ENCODE peak calls at places on chromosomes 13 and 19, in five cellular contexts. N, E, W, T and K are unnamed samples.

GRCh38 chr19:16293133-16294085 is 31.2 kb upstream of the KLF2 start:
- DNase-seq in N (no peak), E (peak; percentile 96), W (peak; percentile 96), T (peak; percentile 63), K (peak; percentile 100)

GRCh38 chr13:48043789-48044503 is 6.4 kb downstream of the NUDT15 start:
- DNase-seq in N (peak; percentile 16), E (peak; percentile 65), W (no peak), T (no peak), K (peak; percentile 72)

GRCh38 chr19:44608391-44608821 is 5.0 kb upstream of the IGSF23 start:
- DNase-seq in N (no peak), E (peak; percentile 33), W (no peak), T (no peak), K (peak; percentile 18)

GRCh38 chr13:101520672-101521071 is 68.2 kb downstream of the ITGBL1 start:
- DNase-seq in N (peak; percentile 69), E (peak; percentile 91), W (no peak), T (no peak), K (peak; percentile 64)

GRCh38 chr13:104984296-104984818 is 1551.1 kb downstream of the EFNB2 start:
- DNase-seq in N (peak; percentile 4), E (no peak), W (no peak), T (no peak), K (peak; percentile 1)

GRCh38 chr19:53511933-53512374 is 26.0 kb upstream of the ZNF331 start:
- DNase-seq in N (peak; percentile 43), E (peak; percentile 54), W (peak; percentile 68), T (no peak), K (peak; percentile 57)

GRCh38 chr13:96652506-96652905 is 341.8 kb downstream of the OXGR1 start:
- DNase-seq in N (no peak), E (peak; percentile 67), W (no peak), T (no peak), K (no peak)

GRCh38 chr19:43768273-43769050 is 12.3 kb downstream of the KCNN4 start:
- DNase-seq in N (no peak), E (peak; percentile 34), W (no peak), T (no peak), K (peak; percentile 28)

DNA sequence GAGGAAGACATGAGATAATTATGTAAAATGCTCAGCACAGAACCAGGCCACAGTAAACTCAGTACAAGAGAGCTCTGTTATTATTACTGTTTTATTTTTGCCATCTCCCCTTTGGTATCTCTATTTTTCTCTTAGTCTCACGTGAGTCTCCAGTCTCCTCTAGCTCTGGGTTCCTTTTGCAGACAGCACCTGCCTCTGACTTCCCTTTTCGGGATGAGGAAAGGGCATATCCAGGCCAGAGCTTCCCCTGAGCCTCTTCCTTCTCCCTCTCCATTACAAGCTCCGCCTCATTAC is 6.1 kb upstream of the CNFN start:
- DNase-seq in N (no peak), E (no peak), W (no peak), T (no peak), K (no peak)
- H3K4me3 ChIP-seq in N (peak overlapping the region; percentile 46), E (peak overlapping the region; percentile 79), W (no peak overlapping the region), T (peak overlapping the region; percentile 71), K (no peak overlapping the region)

DNA sequence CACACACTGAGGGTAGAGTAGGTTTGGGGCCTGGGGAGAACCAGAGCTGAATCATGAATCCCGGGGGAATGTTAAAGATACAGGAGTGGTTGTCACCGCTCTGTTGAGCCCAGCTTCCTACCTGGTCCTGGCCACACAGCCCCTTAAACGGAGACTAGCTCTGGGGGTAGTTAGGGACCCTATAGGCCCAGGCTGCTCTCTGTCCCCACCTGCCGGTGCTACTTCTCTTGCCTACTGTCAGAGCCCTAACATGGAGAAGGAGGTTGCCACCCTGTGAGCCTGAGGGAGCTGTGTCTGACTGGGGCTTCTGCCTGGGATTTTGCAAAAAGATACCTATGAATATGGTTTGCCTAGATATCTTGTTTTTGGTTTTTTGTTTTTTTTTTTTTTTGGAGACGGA is 36.6 kb upstream of the ZNF429 start:
- DNase-seq in N (no peak), E (no peak), W (no peak), T (no peak), K (no peak)
- TF ChIP-seq CTCF in N (no peak), E (no peak), W (no peak), T (no peak), K (no peak)

GRCh38 chr19:3778104-3778867 is 6.3 kb upstream of the RAX2 start:
- DNase-seq in N (no peak), E (no peak), W (no peak), T (no peak), K (no peak)
- H3K4me3 ChIP-seq in N (no peak overlapping the region), E (no peak overlapping the region), W (no peak overlapping the region), T (no peak overlapping the region), K (no peak overlapping the region)

DNA sequence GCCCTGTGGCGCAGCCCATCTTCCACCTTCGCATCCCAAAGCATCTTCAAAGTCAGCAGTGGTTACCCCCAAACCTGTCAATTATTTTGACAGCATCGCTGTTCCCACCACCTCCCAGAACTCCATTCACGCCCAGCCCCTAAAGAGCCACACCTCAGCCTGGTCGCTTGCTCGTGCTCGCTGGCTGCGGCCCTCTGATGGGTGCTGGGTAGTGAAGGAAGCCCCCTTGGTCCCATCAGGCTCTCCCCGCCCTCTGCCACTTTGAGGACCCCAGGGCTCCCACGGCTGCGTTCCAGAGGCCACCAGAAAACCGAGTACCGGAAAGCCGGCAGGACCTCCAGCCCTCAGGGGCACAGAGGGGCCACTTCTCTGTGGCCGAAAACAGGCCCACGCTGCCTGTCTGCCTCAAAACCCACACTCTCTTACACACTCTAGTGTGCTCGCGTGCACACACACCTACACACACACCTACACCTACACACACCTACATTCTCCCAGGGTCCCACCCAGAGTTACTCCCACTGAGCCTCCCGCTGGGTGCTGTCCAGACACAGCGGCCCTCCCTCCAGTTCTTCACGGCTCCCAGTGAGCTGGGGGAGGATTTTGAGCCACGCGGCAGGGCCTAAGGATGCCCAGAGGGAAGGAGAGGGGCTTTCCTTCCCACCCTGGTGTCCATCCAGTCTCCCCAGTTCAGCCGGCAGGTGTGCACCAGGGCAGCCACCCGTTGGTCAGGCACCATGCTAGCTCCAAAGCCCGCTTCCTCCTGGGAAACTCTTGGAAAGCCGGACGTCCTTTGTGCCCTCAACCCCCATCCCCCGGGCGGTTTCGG is 1.9 kb downstream of the VSTM2B start:
- DNase-seq in N (no peak), E (no peak), W (no peak), T (no peak), K (no peak)
- TF ChIP-seq CTCF in N (no peak), E (no peak), W (no peak), T (no peak), K (no peak)

GRCh38 chr19:887072-887471 is 5.9 kb downstream of the MED16 start:
- DNase-seq in N (no peak), E (peak; percentile 70), W (no peak), T (no peak), K (no peak)

GRCh38 chr19:890831-891230 is 2.2 kb downstream of the MED16 start:
- DNase-seq in N (no peak), E (no peak), W (no peak), T (no peak), K (no peak)

GRCh38 chr19:887599-887998 is 5.4 kb downstream of the MED16 start:
- DNase-seq in N (no peak), E (no peak), W (no peak), T (no peak), K (no peak)

GRCh38 chr19:889662-890295 is 3.2 kb downstream of the MED16 start:
- DNase-seq in N (no peak), E (no peak), W (no peak), T (no peak), K (no peak)

GRCh38 chr19:888615-889385 is 4.2 kb downstream of the MED16 start:
- DNase-seq in N (no peak), E (no peak), W (no peak), T (no peak), K (no peak)
- H3K4me3 ChIP-seq in N (no peak overlapping the region), E (no peak overlapping the region), W (no peak overlapping the region), T (no peak overlapping the region), K (no peak overlapping the region)

DNA sequence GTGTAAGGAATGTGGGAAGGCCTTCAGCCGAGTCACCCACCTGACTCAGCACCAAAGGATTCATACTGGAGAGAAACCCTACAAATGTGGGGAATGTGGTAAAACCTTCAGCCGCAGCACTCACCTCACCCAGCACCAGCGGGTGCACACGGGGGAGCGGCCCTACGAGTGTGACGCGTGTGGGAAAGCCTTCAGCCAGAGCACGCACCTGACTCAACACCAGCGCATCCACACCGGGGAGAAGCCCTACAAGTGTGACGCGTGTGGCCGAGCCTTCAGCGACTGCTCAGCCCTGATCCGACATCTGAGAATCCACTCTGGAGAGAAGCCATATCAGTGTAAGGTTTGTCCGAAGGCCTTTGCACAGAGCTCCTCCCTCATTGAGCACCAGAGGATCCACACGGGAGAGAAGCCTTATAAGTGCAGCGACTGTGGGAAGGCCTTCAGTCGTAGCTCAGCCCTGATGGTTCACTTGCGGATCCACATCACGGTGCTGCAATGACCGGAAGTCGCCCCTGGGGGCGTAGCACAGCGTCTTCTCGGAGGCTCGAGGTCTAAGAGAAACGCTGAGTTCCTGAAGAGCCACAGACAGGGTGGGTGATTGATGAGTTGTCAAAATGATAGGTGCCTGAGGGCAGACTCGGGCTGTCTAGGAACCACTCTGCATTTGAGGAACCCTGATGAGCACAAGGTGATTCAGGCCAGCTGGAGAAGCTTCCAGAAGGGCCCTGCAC is 12.2 kb downstream of the ZSCAN22 start:
- DNase-seq in N (peak; percentile 19), E (peak; percentile 18), W (no peak), T (no peak), K (no peak)
- TF ChIP-seq CTCF in N (no peak), E (no peak), W (no peak), T (no peak), K (peak; percentile 4)

DNA sequence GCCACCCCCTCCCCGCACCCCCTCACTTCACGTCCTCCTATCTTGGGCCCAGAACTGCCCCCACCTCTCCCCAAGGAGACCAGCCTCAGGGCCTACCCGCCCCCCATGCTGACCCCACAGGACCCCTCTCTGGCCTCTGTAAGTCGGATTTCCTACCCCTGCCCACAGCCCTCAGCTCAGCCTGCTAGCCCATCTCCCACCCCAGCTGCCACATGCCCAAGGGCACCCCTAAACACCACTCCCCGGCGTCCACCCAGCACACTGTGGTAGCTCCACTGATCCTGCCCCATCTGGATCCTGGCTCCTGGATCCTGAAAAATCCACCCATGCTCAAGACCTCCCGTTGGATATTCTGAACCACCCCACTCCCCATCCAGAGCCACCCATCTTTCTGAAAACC is 805 bp downstream of the EVI5L start:
- DNase-seq in N (no peak), E (no peak), W (no peak), T (no peak), K (no peak)
- H3K4me3 ChIP-seq in N (peak overlapping the region; percentile 75), E (peak overlapping the region; percentile 53), W (peak overlapping the region; percentile 76), T (peak overlapping the region; percentile 84), K (peak overlapping the region; percentile 76)

GRCh38 chr13:53201454-53202225 is 173.0 kb downstream of the OLFM4 start:
- DNase-seq in N (no peak), E (no peak), W (no peak), T (no peak), K (no peak)
- TF ChIP-seq CTCF in N (peak; percentile 17), E (no peak), W (no peak), T (no peak), K (no peak)

GRCh38 chr19:15154002-15154612 is 46.7 kb downstream of the NOTCH3 start:
- DNase-seq in N (peak; percentile 41), E (peak; percentile 61), W (no peak), T (no peak), K (peak; percentile 59)
- H3K4me3 ChIP-seq in N (no peak overlapping the region), E (no peak overlapping the region), W (no peak overlapping the region), T (no peak overlapping the region), K (no peak overlapping the region)